ENCODE peak calls at places on chromosomes 5 and 9, in seven cellular contexts. G is HepG2, Z is BE2C, O is upper lobe of right lung, S is stomach, T is body of pancreas, U is astrocyte. D is an unnamed sample.

GRCh38 chr5:92641031-92641962 is 939.7 kb downstream of the NR2F1-AS1 start:
- DNase-seq in O (no peak), Z (peak), T (peak), G (peak), S (no peak), U (peak), D (no peak)

GRCh38 chr5:123455095-123455494 is 31.9 kb upstream of the CEP120 start:
- DNase-seq in G (no peak), Z (no peak), S (no peak), O (no peak), U (no peak), T (no peak), D (no peak)

GRCh38 chr9:134768332-134769083 is 112.1 kb upstream of the FCN2 start:
- DNase-seq in U (no peak), O (no peak), S (no peak), G (no peak), T (peak), Z (no peak), D (no peak)

GRCh38 chr5:55223219-55223987 is 3.7 kb downstream of the MCIDAS start:
- DNase-seq in U (no peak), G (no peak), Z (no peak), T (no peak), O (no peak), S (no peak), D (peak)

GRCh38 chr5:57442080-57442839 is 40.4 kb downstream of the ACTBL2 start:
- DNase-seq in S (no peak), G (no peak), Z (no peak), T (no peak), U (peak), O (no peak), D (no peak)

GRCh38 chr5:72065751-72066255 is 41.5 kb upstream of the MAP1B start:
- DNase-seq in Z (peak), U (peak), S (no peak), T (no peak), G (no peak), O (no peak), D (peak)

GRCh38 chr5:81006955-81007636 is 46.9 kb downstream of the RASGRF2 start:
- DNase-seq in O (no peak), Z (no peak), S (no peak), G (no peak), U (no peak), T (no peak), D (no peak)

GRCh38 chr9:123085916-123086315 is 52.4 kb downstream of the GPR21 start:
- DNase-seq in T (no peak), G (no peak), Z (no peak), O (no peak), U (no peak), S (no peak), D (no peak)

GRCh38 chr5:124253421-124253820 is 493.0 kb downstream of the ZNF608 start:
- DNase-seq in G (no peak), U (no peak), S (no peak), Z (no peak), O (no peak), T (peak), D (peak)

GRCh38 chr5:68991279-68991678 is 102.5 kb upstream of the SLC30A5 start:
- DNase-seq in S (no peak), Z (no peak), G (no peak), T (no peak), O (no peak), U (no peak), D (no peak)

GRCh38 chr5:115657883-115658233 is 32.0 kb upstream of the TMED7 start:
- DNase-seq in T (no peak), Z (no peak), U (peak), O (no peak), S (no peak), G (no peak), D (no peak)

GRCh38 chr5:57383093-57383861 is 99.3 kb downstream of the ACTBL2 start:
- DNase-seq in T (no peak), S (no peak), Z (peak), U (peak), O (no peak), G (peak), D (no peak)

GRCh38 chr5:39648539-39649200 is 223.9 kb upstream of the DAB2 start:
- DNase-seq in G (no peak), Z (no peak), T (peak), S (no peak), O (no peak), U (peak), D (no peak)

GRCh38 chr5:141524604-141525597 is 36.0 kb downstream of the PCDHGC5 start:
- DNase-seq in S (peak), G (peak), T (peak), U (peak), Z (peak), O (peak), D (peak)

GRCh38 chr9:37916471-37917314 is 12.8 kb upstream of the SLC25A51 start:
- DNase-seq in G (no peak), S (no peak), O (no peak), T (no peak), U (no peak), Z (no peak), D (no peak)
- TF ChIP-seq CTCF in G (no peak), S (no peak), O (no peak), T (no peak), U (no peak), Z (no peak), D (no peak)

GRCh38 chr9:129613520-129614175 is 7.3 kb downstream of the C9orf50 start:
- DNase-seq in G (no peak), T (no peak), S (no peak), O (no peak), Z (no peak), U (no peak), D (peak)
- TF ChIP-seq CTCF in G (no peak), T (no peak), S (no peak), O (no peak), Z (no peak), U (no peak), D (no peak)

GRCh38 chr5:98735806-98736507 is 37.5 kb upstream of the RGMB start:
- DNase-seq in Z (no peak), S (no peak), U (peak), O (no peak), G (no peak), T (no peak), D (no peak)

GRCh38 chr5:98736753-98737152 is 36.7 kb upstream of the RGMB start:
- DNase-seq in S (no peak), O (no peak), U (no peak), Z (no peak), T (no peak), G (no peak), D (no peak)

DNA sequence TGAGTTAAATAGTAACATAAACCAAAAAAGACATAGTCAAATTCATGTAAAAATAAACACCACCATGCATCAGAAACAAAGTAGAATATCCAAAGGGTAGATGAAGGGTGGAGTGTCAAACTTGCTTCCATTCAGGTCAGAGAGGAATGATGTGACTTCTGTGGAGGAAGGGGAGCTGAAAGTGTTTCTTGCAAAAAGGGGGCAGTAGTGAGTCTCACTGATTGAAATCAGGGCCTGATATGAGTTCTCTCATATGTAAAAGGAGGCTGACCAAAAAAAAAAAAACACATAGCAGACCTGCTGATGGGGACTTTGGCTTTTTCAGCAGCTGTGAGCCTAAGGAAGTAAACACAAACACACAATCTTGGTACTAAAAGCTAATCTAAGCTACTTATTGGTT is 38.8 kb upstream of the RGMB start:
- DNase-seq in T (no peak), G (no peak), Z (no peak), U (no peak), S (no peak), O (no peak), D (no peak)
- TF ChIP-seq CTCF in T (no peak), G (no peak), Z (peak), U (no peak), S (no peak), O (no peak), D (no peak)

GRCh38 chr5:15991586-15991985 is 188.0 kb downstream of the MARCHF11 start:
- DNase-seq in S (no peak), U (no peak), Z (no peak), O (no peak), G (no peak), T (no peak), D (no peak)

GRCh38 chr5:15995206-15996052 is 184.2 kb downstream of the MARCHF11 start:
- DNase-seq in U (peak), S (no peak), G (peak), T (no peak), O (no peak), Z (peak), D (peak)

GRCh38 chr5:15993334-15993733 is 186.3 kb downstream of the MARCHF11 start:
- DNase-seq in T (no peak), O (no peak), S (no peak), U (peak), Z (no peak), G (no peak), D (no peak)

GRCh38 chr5:15993934-15994333 is 185.7 kb downstream of the MARCHF11 start:
- DNase-seq in O (no peak), U (no peak), G (no peak), T (no peak), Z (peak), S (no peak), D (no peak)

GRCh38 chr5:15992918-15993317 is 186.7 kb downstream of the MARCHF11 start:
- DNase-seq in S (no peak), O (no peak), T (no peak), U (peak), Z (no peak), G (no peak), D (no peak)
- TF ChIP-seq CTCF in S (no peak), O (no peak), T (no peak), U (peak), Z (no peak), G (no peak), D (no peak)